ENCODE peak calls at places on chromosome 13, in seven cellular contexts. One of them, this sample, is unnamed.

GRCh38 chr13:32426191-32426980 is 1.5 kb downstream of the N4BP2L1 start:
- DNase-seq in Panc1: no peak
- DNase-seq in GM23338: no peak
- DNase-seq in HepG2: no peak
- DNase-seq in K562: no peak
- DNase-seq in SK-N-SH: no peak
- DNase-seq in GM12878: peak; percentile 73
- DNase-seq in this sample: peak; percentile 78

GRCh38 chr13:114145722-114146121 is 13.3 kb upstream of the RASA3 start:
- DNase-seq in GM23338: no peak
- DNase-seq in Panc1: no peak
- DNase-seq in HepG2: no peak
- DNase-seq in K562: no peak
- DNase-seq in SK-N-SH: no peak
- DNase-seq in GM12878: no peak
- DNase-seq in this sample: no peak

GRCh38 chr13:112150352-112150751 is 83.4 kb downstream of the SOX1 start:
- DNase-seq in K562: no peak
- DNase-seq in SK-N-SH: no peak
- DNase-seq in Panc1: no peak
- DNase-seq in GM12878: no peak
- DNase-seq in GM23338: no peak
- DNase-seq in HepG2: no peak
- DNase-seq in this sample: no peak

GRCh38 chr13:59343993-59344780 is 819.5 kb downstream of the DIAPH3 start:
- DNase-seq in SK-N-SH: peak; percentile 42
- DNase-seq in K562: no peak
- DNase-seq in Panc1: no peak
- DNase-seq in GM23338: no peak
- DNase-seq in GM12878: no peak
- DNase-seq in HepG2: no peak
- DNase-seq in this sample: no peak

GRCh38 chr13:72495681-72496080 is 231.7 kb downstream of the MZT1 start:
- DNase-seq in HepG2: no peak
- DNase-seq in GM23338: no peak
- DNase-seq in SK-N-SH: no peak
- DNase-seq in K562: no peak
- DNase-seq in GM12878: no peak
- DNase-seq in Panc1: no peak
- DNase-seq in this sample: no peak

GRCh38 chr13:66207610-66208009 is 1022.5 kb downstream of the PCDH9 start:
- DNase-seq in Panc1: no peak
- DNase-seq in SK-N-SH: no peak
- DNase-seq in GM12878: no peak
- DNase-seq in HepG2: no peak
- DNase-seq in K562: no peak
- DNase-seq in GM23338: no peak
- DNase-seq in this sample: no peak

GRCh38 chr13:19713186-19713965 is 69.4 kb downstream of the PSPC1 start:
- DNase-seq in HepG2: no peak
- DNase-seq in GM12878: peak; percentile 13
- DNase-seq in GM23338: no peak
- DNase-seq in Panc1: no peak
- DNase-seq in SK-N-SH: no peak
- DNase-seq in K562: no peak
- DNase-seq in this sample: no peak

GRCh38 chr13:32284927-32285632 is 30.1 kb downstream of the ZAR1L start:
- DNase-seq in HepG2: peak; percentile 68
- DNase-seq in GM12878: no peak
- DNase-seq in K562: no peak
- DNase-seq in SK-N-SH: no peak
- DNase-seq in Panc1: no peak
- DNase-seq in GM23338: no peak
- DNase-seq in this sample: no peak

GRCh38 chr13:45630791-45631190 is 15.3 kb upstream of the ERICH6B start:
- DNase-seq in K562: no peak
- DNase-seq in Panc1: no peak
- DNase-seq in GM12878: no peak
- DNase-seq in HepG2: no peak
- DNase-seq in GM23338: no peak
- DNase-seq in SK-N-SH: no peak
- DNase-seq in this sample: no peak

GRCh38 chr13:51856027-51856736 is 5.6 kb upstream of the CCDC70 start:
- DNase-seq in HepG2: no peak
- DNase-seq in K562: no peak
- DNase-seq in SK-N-SH: no peak
- DNase-seq in GM12878: no peak
- DNase-seq in GM23338: no peak
- DNase-seq in Panc1: no peak
- DNase-seq in this sample: no peak

GRCh38 chr13:77745784-77746183 is 48.3 kb downstream of the SLAIN1 start:
- DNase-seq in HepG2: no peak
- DNase-seq in GM23338: no peak
- DNase-seq in Panc1: no peak
- DNase-seq in SK-N-SH: no peak
- DNase-seq in K562: no peak
- DNase-seq in GM12878: no peak
- DNase-seq in this sample: no peak

GRCh38 chr13:33090755-33091454 is 74.7 kb downstream of the KL start:
- DNase-seq in SK-N-SH: no peak
- DNase-seq in Panc1: no peak
- DNase-seq in K562: no peak
- DNase-seq in HepG2: peak; percentile 89
- DNase-seq in GM23338: no peak
- DNase-seq in GM12878: no peak
- DNase-seq in this sample: no peak

GRCh38 chr13:40982772-40983171 is 36.3 kb downstream of the ELF1 start:
- DNase-seq in K562: no peak
- DNase-seq in GM23338: no peak
- DNase-seq in GM12878: peak; percentile 84
- DNase-seq in HepG2: no peak
- DNase-seq in SK-N-SH: peak; percentile 38
- DNase-seq in Panc1: no peak
- DNase-seq in this sample: peak; percentile 83

GRCh38 chr13:87656311-87656710 is 14.9 kb upstream of the SLITRK5 start:
- DNase-seq in Panc1: no peak
- DNase-seq in GM23338: no peak
- DNase-seq in SK-N-SH: no peak
- DNase-seq in K562: no peak
- DNase-seq in HepG2: no peak
- DNase-seq in GM12878: no peak
- DNase-seq in this sample: no peak

GRCh38 chr13:49248433-49249002 is 793 bp downstream of the CDADC1 start:
- DNase-seq in GM12878: no peak
- DNase-seq in Panc1: no peak
- DNase-seq in K562: peak; percentile 7
- DNase-seq in GM23338: no peak
- DNase-seq in SK-N-SH: peak; percentile 8
- DNase-seq in HepG2: peak; percentile 4
- DNase-seq in this sample: no peak

GRCh38 chr13:40910324-40911050 is 108.6 kb downstream of the ELF1 start:
- DNase-seq in K562: no peak
- DNase-seq in Panc1: no peak
- DNase-seq in SK-N-SH: no peak
- DNase-seq in GM12878: peak; percentile 21
- DNase-seq in GM23338: no peak
- DNase-seq in HepG2: peak; percentile 21
- DNase-seq in this sample: no peak

GRCh38 chr13:80679423-80679822 is 338.5 kb upstream of the SPRY2 start:
- DNase-seq in K562: no peak
- DNase-seq in SK-N-SH: no peak
- DNase-seq in GM23338: no peak
- DNase-seq in GM12878: no peak
- DNase-seq in HepG2: no peak
- DNase-seq in Panc1: no peak
- DNase-seq in this sample: no peak

GRCh38 chr13:111642156-111642767 is 321.8 kb downstream of the TEX29 start:
- DNase-seq in HepG2: no peak
- DNase-seq in SK-N-SH: no peak
- DNase-seq in K562: no peak
- DNase-seq in Panc1: no peak
- DNase-seq in GM23338: no peak
- DNase-seq in GM12878: no peak
- DNase-seq in this sample: no peak

GRCh38 chr13:98548230-98548629 is 28.7 kb downstream of the STK24 start:
- DNase-seq in SK-N-SH: no peak
- DNase-seq in GM23338: no peak
- DNase-seq in Panc1: no peak
- DNase-seq in HepG2: no peak
- DNase-seq in GM12878: no peak
- DNase-seq in K562: no peak
- DNase-seq in this sample: no peak

GRCh38 chr13:36480726-36481485 is 48.6 kb downstream of the CCNA1 start:
- DNase-seq in Panc1: no peak
- DNase-seq in SK-N-SH: no peak
- DNase-seq in K562: no peak
- DNase-seq in GM12878: no peak
- DNase-seq in GM23338: no peak
- DNase-seq in HepG2: no peak
- DNase-seq in this sample: no peak

GRCh38 chr13:31742102-31742695 is 2.9 kb downstream of the RXFP2 start:
- DNase-seq in GM23338: peak; percentile 87
- DNase-seq in HepG2: peak; percentile 28
- DNase-seq in GM12878: peak; percentile 8
- DNase-seq in K562: peak; percentile 56
- DNase-seq in SK-N-SH: peak; percentile 66
- DNase-seq in Panc1: peak; percentile 22
- DNase-seq in this sample: peak; percentile 67

GRCh38 chr13:48144413-48145035 is 49.6 kb upstream of the MED4 start:
- DNase-seq in SK-N-SH: no peak
- DNase-seq in HepG2: no peak
- DNase-seq in GM23338: no peak
- DNase-seq in Panc1: no peak
- DNase-seq in GM12878: no peak
- DNase-seq in K562: no peak
- DNase-seq in this sample: peak; percentile 51

GRCh38 chr13:28467886-28468519 is 26.9 kb downstream of the FLT1 start:
- DNase-seq in GM23338: no peak
- DNase-seq in K562: no peak
- DNase-seq in Panc1: no peak
- DNase-seq in GM12878: peak; percentile 20
- DNase-seq in SK-N-SH: no peak
- DNase-seq in HepG2: no peak
- DNase-seq in this sample: peak; percentile 99

GRCh38 chr13:67383358-67383757 is 153.2 kb upstream of the PCDH9 start:
- DNase-seq in GM12878: no peak
- DNase-seq in K562: no peak
- DNase-seq in SK-N-SH: no peak
- DNase-seq in GM23338: no peak
- DNase-seq in HepG2: peak; percentile 1
- DNase-seq in Panc1: peak; percentile 30
- DNase-seq in this sample: no peak

GRCh38 chr13:101917475-101917810 is 465.0 kb downstream of the ITGBL1 start:
- DNase-seq in GM23338: peak; percentile 61
- DNase-seq in Panc1: no peak
- DNase-seq in SK-N-SH: peak; percentile 54
- DNase-seq in HepG2: no peak
- DNase-seq in K562: no peak
- DNase-seq in GM12878: no peak
- DNase-seq in this sample: no peak

GRCh38 chr13:72696590-72696989 is 30.8 kb downstream of the MZT1 start:
- DNase-seq in Panc1: no peak
- DNase-seq in HepG2: no peak
- DNase-seq in GM23338: no peak
- DNase-seq in SK-N-SH: peak; percentile 11
- DNase-seq in GM12878: no peak
- DNase-seq in K562: no peak
- DNase-seq in this sample: no peak

GRCh38 chr13:33233547-33233946 is 52.0 kb downstream of the STARD13 start:
- DNase-seq in SK-N-SH: no peak
- DNase-seq in K562: no peak
- DNase-seq in GM23338: no peak
- DNase-seq in GM12878: no peak
- DNase-seq in HepG2: no peak
- DNase-seq in Panc1: no peak
- DNase-seq in this sample: no peak

GRCh38 chr13:78609464-78610205 is 6.3 kb upstream of the POU4F1 start:
- DNase-seq in SK-N-SH: peak; percentile 54
- DNase-seq in K562: no peak
- DNase-seq in Panc1: no peak
- DNase-seq in GM23338: peak; percentile 76
- DNase-seq in HepG2: no peak
- DNase-seq in GM12878: no peak
- DNase-seq in this sample: no peak

GRCh38 chr13:60933638-60934037 is 482.0 kb downstream of the PCDH20 start:
- DNase-seq in HepG2: no peak
- DNase-seq in GM12878: no peak
- DNase-seq in GM23338: no peak
- DNase-seq in K562: no peak
- DNase-seq in Panc1: no peak
- DNase-seq in SK-N-SH: no peak
- DNase-seq in this sample: no peak

GRCh38 chr13:34044041-34044440 is 226.1 kb downstream of the RFC3 start:
- DNase-seq in GM23338: no peak
- DNase-seq in HepG2: no peak
- DNase-seq in GM12878: no peak
- DNase-seq in SK-N-SH: no peak
- DNase-seq in Panc1: no peak
- DNase-seq in K562: no peak
- DNase-seq in this sample: no peak

GRCh38 chr13:106418556-106418955 is 116.9 kb downstream of the EFNB2 start:
- DNase-seq in GM23338: no peak
- DNase-seq in GM12878: no peak
- DNase-seq in HepG2: no peak
- DNase-seq in K562: no peak
- DNase-seq in Panc1: no peak
- DNase-seq in SK-N-SH: peak; percentile 66
- DNase-seq in this sample: no peak
- TF ChIP-seq REST in GM23338: no peak
- TF ChIP-seq REST in GM12878: no peak
- TF ChIP-seq REST in HepG2: no peak
- TF ChIP-seq REST in K562: no peak
- TF ChIP-seq REST in Panc1: no peak
- TF ChIP-seq REST in SK-N-SH: no peak
- TF ChIP-seq REST in this sample: no peak

GRCh38 chr13:30108216-30108912 is 199.0 kb downstream of the KATNAL1 start:
- DNase-seq in K562: no peak
- DNase-seq in Panc1: no peak
- DNase-seq in GM23338: no peak
- DNase-seq in SK-N-SH: no peak
- DNase-seq in GM12878: no peak
- DNase-seq in HepG2: no peak
- DNase-seq in this sample: no peak
- H3K4me3 ChIP-seq in K562: no peak overlapping the region
- H3K4me3 ChIP-seq in Panc1: no peak overlapping the region
- H3K4me3 ChIP-seq in GM23338: no peak overlapping the region
- H3K4me3 ChIP-seq in SK-N-SH: no peak overlapping the region
- H3K4me3 ChIP-seq in GM12878: no peak overlapping the region
- H3K4me3 ChIP-seq in HepG2: no peak overlapping the region
- H3K4me3 ChIP-seq in this sample: no peak overlapping the region

GRCh38 chr13:94702181-94703041 is 9.9 kb downstream of the SOX21 start:
- DNase-seq in Panc1: no peak
- DNase-seq in HepG2: no peak
- DNase-seq in SK-N-SH: peak; percentile 20
- DNase-seq in GM23338: peak; percentile 55
- DNase-seq in K562: no peak
- DNase-seq in GM12878: no peak
- DNase-seq in this sample: no peak
- H3K27me3 ChIP-seq in Panc1: peaks cover 2% of the 10 kb centered on the region
- H3K27me3 ChIP-seq in HepG2: peaks cover 77% of the 10 kb centered on the region
- H3K27me3 ChIP-seq in SK-N-SH: peaks cover 68% of the 10 kb centered on the region
- H3K27me3 ChIP-seq in GM23338: peaks cover 87% of the 10 kb centered on the region
- H3K27me3 ChIP-seq in K562: peaks cover 39% of the 10 kb centered on the region
- H3K27me3 ChIP-seq in GM12878: peaks cover 26% of the 10 kb centered on the region
- H3K27me3 ChIP-seq in this sample: peaks cover 72% of the 10 kb centered on the region

GRCh38 chr13:97429681-97430081 is 4.3 kb upstream of the RAP2A start:
- DNase-seq in K562: no peak
- DNase-seq in HepG2: no peak
- DNase-seq in GM12878: no peak
- DNase-seq in GM23338: no peak
- DNase-seq in SK-N-SH: no peak
- DNase-seq in Panc1: no peak
- DNase-seq in this sample: no peak
- TF ChIP-seq REST in K562: no peak
- TF ChIP-seq REST in HepG2: no peak
- TF ChIP-seq REST in GM12878: no peak
- TF ChIP-seq REST in GM23338: no peak
- TF ChIP-seq REST in SK-N-SH: no peak
- TF ChIP-seq REST in Panc1: no peak
- TF ChIP-seq REST in this sample: no peak